ENCODE peak calls at places on chromosomes 7 and 10, in ten cellular contexts. K, Y, H, E, T, N, R, W, D and Q are unnamed samples.

GRCh38 chr7:20647908-20648776 is 32.7 kb downstream of the ABCB5 start:
- DNase-seq in T (peak; percentile 1), K (no peak), H (peak; percentile 44), D (peak; percentile 50), N (no peak), R (no peak), W (no peak), E (no peak), Y (peak; percentile 33), Q (no peak)

GRCh38 chr7:127252736-127253288 is at the start of gene GRM8:
- DNase-seq in W (peak; percentile 9), K (no peak), H (peak; percentile 35), T (peak; percentile 11), D (peak; percentile 52), R (peak; percentile 60), E (peak; percentile 36), N (no peak), Y (peak; percentile 80), Q (peak; percentile 17)

GRCh38 chr7:157853789-157854065 is 516.9 kb downstream of the DNAJB6 start:
- DNase-seq in R (no peak), D (no peak), E (no peak), Y (no peak), N (no peak), H (no peak), K (no peak), W (no peak), T (no peak), Q (no peak)

GRCh38 chr7:2626498-2627117 is 5.2 kb upstream of the TTYH3 start:
- DNase-seq in H (peak; percentile 71), E (no peak), N (no peak), T (peak; percentile 80), R (no peak), W (no peak), K (no peak), Y (no peak), D (no peak), Q (no peak)

GRCh38 chr7:151844080-151844827 is 32.7 kb downstream of the PRKAG2 start:
- DNase-seq in T (peak; percentile 28), K (peak; percentile 6), Y (no peak), W (no peak), D (no peak), E (no peak), N (no peak), H (peak; percentile 76), R (peak; percentile 17), Q (no peak)

GRCh38 chr7:101940151-101940550 is 122.7 kb downstream of the CUX1 start:
- DNase-seq in H (no peak), D (no peak), T (no peak), R (no peak), K (no peak), Y (no peak), E (no peak), N (no peak), W (no peak), Q (no peak)

GRCh38 chr7:124085168-124085567 is 52.3 kb upstream of the TMEM229A start:
- DNase-seq in W (peak; percentile 24), E (no peak), H (peak; percentile 59), N (no peak), D (no peak), R (no peak), Y (peak; percentile 88), K (no peak), T (no peak), Q (no peak)

GRCh38 chr10:110651044-110651958 is 7.2 kb downstream of the RBM20 start:
- DNase-seq in T (peak; percentile 92), E (peak; percentile 25), H (peak; percentile 84), R (peak; percentile 75), N (no peak), Y (no peak), D (no peak), W (no peak), K (peak; percentile 67), Q (no peak)

GRCh38 chr7:158054611-158055010 is 533.0 kb downstream of the PTPRN2 start:
- DNase-seq in N (no peak), K (no peak), E (no peak), H (no peak), W (no peak), Y (no peak), T (no peak), D (no peak), R (no peak), Q (no peak)

GRCh38 chr7:111409714-111410422 is 152.4 kb downstream of the IMMP2L start:
- DNase-seq in R (no peak), K (peak; percentile 4), H (peak; percentile 46), Y (no peak), E (no peak), W (no peak), D (no peak), T (peak; percentile 76), N (no peak), Q (no peak)

GRCh38 chr10:124296121-124296812 is 122.5 kb downstream of the OAT start:
- DNase-seq in E (no peak), T (peak; percentile 69), D (no peak), Y (peak; percentile 52), R (no peak), H (peak; percentile 56), W (no peak), K (no peak), N (no peak), Q (no peak)

GRCh38 chr7:50795831-50796230 is 13.1 kb upstream of the GRB10 start:
- DNase-seq in H (no peak), R (no peak), T (no peak), D (no peak), W (no peak), K (no peak), E (no peak), Y (no peak), N (no peak), Q (no peak)

GRCh38 chr10:62388328-62388727 is 14.2 kb downstream of the ZNF365 start:
- DNase-seq in E (no peak), W (no peak), D (no peak), R (no peak), T (no peak), K (no peak), Y (no peak), N (no peak), H (no peak), Q (no peak)

GRCh38 chr7:5425507-5426225 is 2.0 kb upstream of the TNRC18 start:
- DNase-seq in Y (peak; percentile 83), R (peak; percentile 83), K (peak; percentile 67), N (peak; percentile 91), T (peak; percentile 88), H (peak; percentile 91), D (no peak), W (peak; percentile 78), E (no peak), Q (no peak)

GRCh38 chr10:13270877-13271551 is 28.9 kb downstream of the PHYH start:
- DNase-seq in W (no peak), D (no peak), T (peak; percentile 42), K (no peak), Y (no peak), E (no peak), H (peak; percentile 7), R (no peak), N (no peak), Q (no peak)

GRCh38 chr7:44846816-44847508 is 925 bp downstream of the H2AZ2 start:
- DNase-seq in H (no peak), W (no peak), R (no peak), N (no peak), T (no peak), E (no peak), K (no peak), Y (no peak), D (no peak), Q (no peak)

GRCh38 chr7:100893318-100893895 is 2.3 kb downstream of the ACHE start:
- DNase-seq in N (no peak), T (no peak), D (no peak), E (no peak), W (no peak), K (no peak), R (no peak), Y (no peak), H (no peak), Q (no peak)

GRCh38 chr10:126397640-126398382 is 9.5 kb upstream of the ADAM12 start:
- DNase-seq in N (no peak), K (peak; percentile 90), T (peak; percentile 98), E (no peak), D (no peak), H (peak; percentile 99), W (no peak), Y (no peak), R (no peak), Q (no peak)

GRCh38 chr7:152989889-152990380 is 230.4 kb downstream of the ACTR3B start:
- DNase-seq in W (no peak), R (no peak), T (no peak), E (no peak), D (no peak), H (no peak), K (no peak), Y (peak; percentile 25), N (no peak), Q (no peak)

GRCh38 chr7:82534687-82535086 is 91.1 kb upstream of the CACNA2D1 start:
- DNase-seq in K (no peak), W (no peak), Y (no peak), R (no peak), T (peak; percentile 19), N (no peak), E (no peak), D (no peak), H (peak; percentile 42), Q (no peak)

GRCh38 chr10:5595591-5596590 is 70.5 kb downstream of the ASB13 start:
- DNase-seq in Y (no peak), T (peak; percentile 81), W (no peak), D (no peak), E (no peak), R (no peak), H (peak; percentile 91), N (no peak), K (peak; percentile 55), Q (no peak)

GRCh38 chr10:25363638-25364037 is 188.8 kb downstream of the GPR158 start:
- DNase-seq in D (no peak), N (no peak), K (no peak), W (no peak), R (no peak), E (no peak), Y (no peak), H (no peak), T (no peak), Q (no peak)

GRCh38 chr7:11176922-11177445 is 203.3 kb downstream of the PHF14 start:
- DNase-seq in K (no peak), N (no peak), Y (no peak), T (no peak), R (no peak), H (no peak), W (no peak), E (no peak), D (no peak), Q (no peak)

GRCh38 chr7:51295435-51296269 is 21.0 kb downstream of the COBL start:
- DNase-seq in W (peak; percentile 71), E (no peak), Y (no peak), K (no peak), D (no peak), H (no peak), R (no peak), N (no peak), T (no peak), Q (no peak)

GRCh38 chr7:139095194-139095659 is 14.3 kb downstream of the ZC3HAV1 start:
- DNase-seq in K (no peak), T (no peak), H (no peak), Y (no peak), N (no peak), W (no peak), D (peak; percentile 86), R (peak; percentile 54), E (peak; percentile 83), Q (peak; percentile 70)

GRCh38 chr7:26368542-26368941 is 76.9 kb downstream of the SNX10 start:
- DNase-seq in T (peak; percentile 6), K (no peak), W (no peak), Y (no peak), H (peak; percentile 12), N (no peak), R (no peak), E (no peak), D (no peak), Q (no peak)

GRCh38 chr7:78716876-78717275 is 736.6 kb downstream of the MAGI2 start:
- DNase-seq in H (no peak), Y (no peak), R (no peak), K (no peak), T (no peak), D (no peak), N (no peak), W (no peak), E (no peak), Q (no peak)

GRCh38 chr10:121288864-121289659 is 309.2 kb downstream of the FGFR2 start:
- DNase-seq in D (no peak), E (no peak), N (peak; percentile 67), H (no peak), W (no peak), R (no peak), Y (no peak), T (no peak), K (no peak), Q (no peak)